ENCODE peak calls at places on chromosomes 12 and 14, in seven cellular contexts. One of them, this sample, is unnamed.

GRCh38 chr14:60097974-60098373 is 6.3 kb downstream of the PCNX4 start:
- DNase-seq in IMR-90: no peak
- DNase-seq in transverse colon: no peak
- DNase-seq in NB4: no peak
- DNase-seq in adrenal gland: no peak
- DNase-seq in breast epithelium: no peak
- DNase-seq in suprapubic skin: no peak
- DNase-seq in this sample: no peak

GRCh38 chr14:102389261-102389660 is 26.5 kb downstream of the TECPR2 start:
- DNase-seq in adrenal gland: no peak
- DNase-seq in transverse colon: no peak
- DNase-seq in IMR-90: no peak
- DNase-seq in breast epithelium: no peak
- DNase-seq in suprapubic skin: no peak
- DNase-seq in NB4: peak; percentile 66
- DNase-seq in this sample: no peak

GRCh38 chr12:64682572-64683277 is 72.4 kb downstream of the RASSF3 start:
- DNase-seq in transverse colon: peak; percentile 58
- DNase-seq in IMR-90: peak; percentile 93
- DNase-seq in adrenal gland: peak; percentile 84
- DNase-seq in breast epithelium: no peak
- DNase-seq in suprapubic skin: no peak
- DNase-seq in NB4: peak; percentile 48
- DNase-seq in this sample: no peak

GRCh38 chr12:2248901-2249381 is 196.2 kb downstream of the CACNA1C start:
- DNase-seq in transverse colon: no peak
- DNase-seq in adrenal gland: no peak
- DNase-seq in NB4: no peak
- DNase-seq in suprapubic skin: no peak
- DNase-seq in IMR-90: peak; percentile 80
- DNase-seq in breast epithelium: no peak
- DNase-seq in this sample: no peak

GRCh38 chr14:30016025-30016424 is 88.4 kb upstream of the PRKD1 start:
- DNase-seq in NB4: no peak
- DNase-seq in IMR-90: no peak
- DNase-seq in adrenal gland: no peak
- DNase-seq in breast epithelium: no peak
- DNase-seq in suprapubic skin: no peak
- DNase-seq in transverse colon: no peak
- DNase-seq in this sample: no peak

GRCh38 chr12:52436000-52436827 is 2.0 kb upstream of the KRT75 start:
- DNase-seq in IMR-90: peak; percentile 6
- DNase-seq in adrenal gland: no peak
- DNase-seq in breast epithelium: no peak
- DNase-seq in transverse colon: no peak
- DNase-seq in NB4: no peak
- DNase-seq in suprapubic skin: peak; percentile 72
- DNase-seq in this sample: no peak

GRCh38 chr12:47943492-47944359 is 19.7 kb upstream of the TMEM106C start:
- DNase-seq in IMR-90: no peak
- DNase-seq in NB4: no peak
- DNase-seq in transverse colon: peak; percentile 93
- DNase-seq in suprapubic skin: no peak
- DNase-seq in adrenal gland: peak; percentile 39
- DNase-seq in breast epithelium: peak; percentile 81
- DNase-seq in this sample: no peak

GRCh38 chr12:31833541-31833840 is 104.7 kb upstream of the AMN1 start:
- DNase-seq in breast epithelium: no peak
- DNase-seq in IMR-90: no peak
- DNase-seq in NB4: no peak
- DNase-seq in transverse colon: no peak
- DNase-seq in suprapubic skin: no peak
- DNase-seq in adrenal gland: no peak
- DNase-seq in this sample: no peak

GRCh38 chr14:53539489-53540126 is 386.5 kb upstream of the DDHD1 start:
- DNase-seq in suprapubic skin: peak; percentile 82
- DNase-seq in adrenal gland: peak; percentile 86
- DNase-seq in transverse colon: peak; percentile 78
- DNase-seq in breast epithelium: peak; percentile 64
- DNase-seq in NB4: peak; percentile 67
- DNase-seq in IMR-90: peak; percentile 83
- DNase-seq in this sample: peak; percentile 81

GRCh38 chr12:97047361-97047760 is 140.3 kb downstream of the NEDD1 start:
- DNase-seq in adrenal gland: no peak
- DNase-seq in suprapubic skin: no peak
- DNase-seq in IMR-90: no peak
- DNase-seq in NB4: no peak
- DNase-seq in breast epithelium: no peak
- DNase-seq in transverse colon: no peak
- DNase-seq in this sample: no peak

GRCh38 chr14:74526854-74527585 is 33.5 kb downstream of the ISCA2 start:
- DNase-seq in breast epithelium: no peak
- DNase-seq in IMR-90: no peak
- DNase-seq in transverse colon: no peak
- DNase-seq in suprapubic skin: no peak
- DNase-seq in adrenal gland: no peak
- DNase-seq in NB4: no peak
- DNase-seq in this sample: no peak

GRCh38 chr14:76872796-76873432 is 46.7 kb downstream of the LRRC74A start:
- DNase-seq in breast epithelium: peak; percentile 72
- DNase-seq in NB4: peak; percentile 61
- DNase-seq in transverse colon: peak; percentile 55
- DNase-seq in IMR-90: peak; percentile 35
- DNase-seq in adrenal gland: peak; percentile 74
- DNase-seq in suprapubic skin: no peak
- DNase-seq in this sample: peak; percentile 48

GRCh38 chr12:19654630-19655384 is 215.5 kb downstream of the AEBP2 start:
- DNase-seq in NB4: no peak
- DNase-seq in adrenal gland: no peak
- DNase-seq in transverse colon: no peak
- DNase-seq in breast epithelium: no peak
- DNase-seq in suprapubic skin: no peak
- DNase-seq in IMR-90: peak; percentile 84
- DNase-seq in this sample: no peak

GRCh38 chr14:55881577-55882241 is 236.5 kb upstream of the PELI2 start:
- DNase-seq in transverse colon: no peak
- DNase-seq in breast epithelium: no peak
- DNase-seq in adrenal gland: no peak
- DNase-seq in suprapubic skin: no peak
- DNase-seq in IMR-90: peak; percentile 16
- DNase-seq in NB4: peak; percentile 5
- DNase-seq in this sample: no peak

GRCh38 chr12:66232258-66232657 is 43.2 kb downstream of the IRAK3 start:
- DNase-seq in suprapubic skin: no peak
- DNase-seq in transverse colon: peak; percentile 14
- DNase-seq in IMR-90: no peak
- DNase-seq in adrenal gland: no peak
- DNase-seq in NB4: no peak
- DNase-seq in breast epithelium: no peak
- DNase-seq in this sample: no peak

GRCh38 chr14:72776701-72777255 is 117.1 kb downstream of the DPF3 start:
- DNase-seq in adrenal gland: no peak
- DNase-seq in breast epithelium: no peak
- DNase-seq in NB4: no peak
- DNase-seq in suprapubic skin: no peak
- DNase-seq in IMR-90: no peak
- DNase-seq in transverse colon: peak; percentile 24
- DNase-seq in this sample: no peak

GRCh38 chr14:36941783-36942521 is 230.5 kb downstream of the SLC25A21 start:
- DNase-seq in adrenal gland: peak; percentile 79
- DNase-seq in suprapubic skin: peak; percentile 78
- DNase-seq in IMR-90: peak; percentile 64
- DNase-seq in breast epithelium: peak; percentile 75
- DNase-seq in NB4: peak; percentile 69
- DNase-seq in transverse colon: peak; percentile 72
- DNase-seq in this sample: peak; percentile 86

GRCh38 chr12:111035578-111036301 is 115.4 kb upstream of the MYL2 start:
- DNase-seq in breast epithelium: no peak
- DNase-seq in adrenal gland: no peak
- DNase-seq in NB4: no peak
- DNase-seq in suprapubic skin: no peak
- DNase-seq in IMR-90: no peak
- DNase-seq in transverse colon: no peak
- DNase-seq in this sample: no peak

GRCh38 chr14:59500732-59501131 is 16.4 kb downstream of the JKAMP start:
- DNase-seq in IMR-90: no peak
- DNase-seq in NB4: no peak
- DNase-seq in transverse colon: no peak
- DNase-seq in suprapubic skin: no peak
- DNase-seq in breast epithelium: no peak
- DNase-seq in adrenal gland: no peak
- DNase-seq in this sample: no peak

GRCh38 chr14:77051101-77051500 is 22.6 kb upstream of the IRF2BPL start:
- DNase-seq in IMR-90: no peak
- DNase-seq in adrenal gland: peak; percentile 82
- DNase-seq in transverse colon: no peak
- DNase-seq in NB4: no peak
- DNase-seq in suprapubic skin: peak; percentile 88
- DNase-seq in breast epithelium: no peak
- DNase-seq in this sample: peak; percentile 36

GRCh38 chr14:103142903-103143302 is 19.6 kb downstream of the TNFAIP2 start:
- DNase-seq in transverse colon: no peak
- DNase-seq in adrenal gland: no peak
- DNase-seq in IMR-90: no peak
- DNase-seq in breast epithelium: no peak
- DNase-seq in NB4: no peak
- DNase-seq in suprapubic skin: no peak
- DNase-seq in this sample: no peak

GRCh38 chr14:65297744-65298143 is 114.8 kb upstream of the FUT8 start:
- DNase-seq in breast epithelium: no peak
- DNase-seq in IMR-90: no peak
- DNase-seq in transverse colon: peak; percentile 37
- DNase-seq in NB4: no peak
- DNase-seq in suprapubic skin: no peak
- DNase-seq in adrenal gland: no peak
- DNase-seq in this sample: no peak

GRCh38 chr12:92400006-92400405 is 254.4 kb upstream of the BTG1 start:
- DNase-seq in transverse colon: peak; percentile 14
- DNase-seq in suprapubic skin: no peak
- DNase-seq in IMR-90: no peak
- DNase-seq in adrenal gland: no peak
- DNase-seq in NB4: no peak
- DNase-seq in breast epithelium: no peak
- DNase-seq in this sample: no peak

GRCh38 chr12:125081427-125081826 is 16.2 kb downstream of the AACS start:
- DNase-seq in NB4: no peak
- DNase-seq in breast epithelium: no peak
- DNase-seq in transverse colon: no peak
- DNase-seq in adrenal gland: no peak
- DNase-seq in suprapubic skin: no peak
- DNase-seq in IMR-90: no peak
- DNase-seq in this sample: no peak

GRCh38 chr12:106227641-106228319 is 20.0 kb downstream of the CKAP4 start:
- DNase-seq in transverse colon: peak; percentile 39
- DNase-seq in breast epithelium: no peak
- DNase-seq in suprapubic skin: peak; percentile 89
- DNase-seq in NB4: peak; percentile 55
- DNase-seq in IMR-90: no peak
- DNase-seq in adrenal gland: no peak
- DNase-seq in this sample: no peak

GRCh38 chr14:94439453-94440057 is 13.0 kb downstream of the SERPINA11 start:
- DNase-seq in suprapubic skin: no peak
- DNase-seq in adrenal gland: no peak
- DNase-seq in NB4: no peak
- DNase-seq in breast epithelium: no peak
- DNase-seq in transverse colon: no peak
- DNase-seq in IMR-90: no peak
- DNase-seq in this sample: no peak
- H3K4me3 ChIP-seq in suprapubic skin: no peak overlapping the region
- H3K4me3 ChIP-seq in adrenal gland: no peak overlapping the region
- H3K4me3 ChIP-seq in NB4: no peak overlapping the region
- H3K4me3 ChIP-seq in breast epithelium: no peak overlapping the region
- H3K4me3 ChIP-seq in transverse colon: no peak overlapping the region
- H3K4me3 ChIP-seq in IMR-90: no peak overlapping the region
- H3K4me3 ChIP-seq in this sample: no peak overlapping the region

GRCh38 chr12:104669057-104669770 is 212.5 kb downstream of the CHST11 start:
- DNase-seq in NB4: peak; percentile 61
- DNase-seq in adrenal gland: peak; percentile 42
- DNase-seq in suprapubic skin: no peak
- DNase-seq in transverse colon: peak; percentile 45
- DNase-seq in breast epithelium: no peak
- DNase-seq in IMR-90: no peak
- DNase-seq in this sample: peak; percentile 34
- TF ChIP-seq CTCF in NB4: no peak
- TF ChIP-seq CTCF in adrenal gland: no peak
- TF ChIP-seq CTCF in suprapubic skin: no peak
- TF ChIP-seq CTCF in transverse colon: no peak
- TF ChIP-seq CTCF in breast epithelium: no peak
- TF ChIP-seq CTCF in IMR-90: no peak
- TF ChIP-seq CTCF in this sample: peak; percentile 16

GRCh38 chr12:49188916-49189367 is at the start of gene TUBA1A:
- DNase-seq in NB4: peak; percentile 95
- DNase-seq in adrenal gland: peak; percentile 95
- DNase-seq in suprapubic skin: peak; percentile 96
- DNase-seq in breast epithelium: peak; percentile 91
- DNase-seq in IMR-90: peak; percentile 100
- DNase-seq in transverse colon: peak; percentile 89
- DNase-seq in this sample: peak; percentile 86
- TF ChIP-seq POLR2A in NB4: peak; percentile 67
- TF ChIP-seq POLR2A in adrenal gland: peak; percentile 95
- TF ChIP-seq POLR2A in suprapubic skin: peak; percentile 91
- TF ChIP-seq POLR2A in breast epithelium: peak; percentile 83
- TF ChIP-seq POLR2A in IMR-90: peak; percentile 99
- TF ChIP-seq POLR2A in transverse colon: peak; percentile 94
- TF ChIP-seq POLR2A in this sample: peak; percentile 94

DNA sequence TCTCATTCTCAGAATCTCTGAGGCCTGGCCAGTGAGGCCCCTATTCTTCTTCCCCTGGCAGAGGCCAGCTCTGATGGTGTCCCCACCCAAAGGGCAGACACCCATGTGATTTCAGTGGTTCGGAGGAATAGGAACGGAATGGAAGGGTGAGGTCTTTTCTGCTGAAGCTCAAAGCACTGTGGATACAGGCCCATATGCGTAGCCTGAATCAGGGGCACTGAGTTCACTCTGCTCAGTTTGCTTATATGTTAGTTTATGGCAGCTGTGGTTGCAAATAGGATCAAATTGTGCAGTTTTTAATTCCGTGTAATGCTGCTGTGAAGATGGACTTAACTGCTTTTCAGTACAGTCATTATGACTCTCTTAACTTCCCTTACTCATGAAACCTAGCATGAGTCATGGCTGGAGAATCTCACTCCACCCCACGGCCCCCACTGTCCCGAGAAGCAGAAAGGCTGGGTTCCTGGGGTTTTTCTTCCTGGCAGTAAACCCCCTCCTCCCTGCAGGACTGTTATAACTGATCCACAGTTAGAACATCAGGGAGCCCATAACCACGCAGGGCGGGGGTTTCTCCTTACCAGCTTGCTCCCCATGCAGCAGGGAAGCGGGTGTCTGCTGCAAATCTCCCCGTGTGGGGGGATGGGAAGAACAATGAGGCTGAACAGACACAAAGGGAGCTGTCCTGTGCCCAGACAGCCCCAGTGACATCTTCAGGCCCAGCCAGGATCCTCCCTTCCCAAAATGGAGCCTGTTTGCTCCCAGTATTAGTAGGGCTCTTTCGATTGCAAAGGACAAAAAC is 122.7 kb downstream of the SLC38A6 start:
- DNase-seq in IMR-90: peak; percentile 99
- DNase-seq in breast epithelium: no peak
- DNase-seq in adrenal gland: peak; percentile 72
- DNase-seq in transverse colon: peak; percentile 25
- DNase-seq in suprapubic skin: peak; percentile 83
- DNase-seq in NB4: peak; percentile 83
- DNase-seq in this sample: no peak
- H3K4me3 ChIP-seq in IMR-90: no peak overlapping the region
- H3K4me3 ChIP-seq in breast epithelium: no peak overlapping the region
- H3K4me3 ChIP-seq in adrenal gland: no peak overlapping the region
- H3K4me3 ChIP-seq in transverse colon: no peak overlapping the region
- H3K4me3 ChIP-seq in suprapubic skin: no peak overlapping the region
- H3K4me3 ChIP-seq in NB4: no peak overlapping the region
- H3K4me3 ChIP-seq in this sample: no peak overlapping the region

GRCh38 chr14:100893228-100893601 is 10.3 kb downstream of the RTL1 start:
- DNase-seq in suprapubic skin: no peak
- DNase-seq in IMR-90: no peak
- DNase-seq in transverse colon: no peak
- DNase-seq in adrenal gland: no peak
- DNase-seq in NB4: no peak
- DNase-seq in breast epithelium: peak; percentile 37
- DNase-seq in this sample: no peak
- TF ChIP-seq CTCF in suprapubic skin: no peak
- TF ChIP-seq CTCF in IMR-90: no peak
- TF ChIP-seq CTCF in transverse colon: no peak
- TF ChIP-seq CTCF in adrenal gland: no peak
- TF ChIP-seq CTCF in NB4: no peak
- TF ChIP-seq CTCF in breast epithelium: no peak
- TF ChIP-seq CTCF in this sample: no peak

This sample was measured in tibial nerve.